ENCODE peak calls at places on chromosomes 16 and 17, in nine cellular contexts. A is IMR-90, D is right cardiac atrium, K is pancreas, M is heart right ventricle, S is upper lobe of left lung, J is prostate gland, V is DND-41, U is Caco-2. Q is an unnamed sample. For H3K4me1, the result is how much of the 10 kb centered on the place peaks cover.

GRCh38 chr17:7930841-7931631 is 710 bp downstream of the TRAPPC1 start:
- DNase-seq in V (no peak), U (no peak), D (no peak), S (no peak), J (no peak), K (no peak), A (no peak), M (no peak), Q (no peak)

GRCh38 chr17:9230346-9230745 is 209.0 kb downstream of the NTN1 start:
- DNase-seq in K (no peak), J (no peak), A (peak), M (no peak), S (peak), U (no peak), V (no peak), D (no peak), Q (no peak)

GRCh38 chr17:68382582-68383085 is 74.7 kb downstream of the WIPI1 start:
- DNase-seq in K (no peak), V (no peak), U (no peak), J (no peak), M (no peak), D (no peak), A (no peak), S (no peak), Q (no peak)

GRCh38 chr17:8995711-8996110 is 25.6 kb upstream of the NTN1 start:
- DNase-seq in D (no peak), A (no peak), U (peak), V (no peak), K (no peak), M (no peak), J (no peak), S (no peak), Q (no peak)

GRCh38 chr17:46262271-46262670 is 32.7 kb upstream of the LRRC37A start:
- DNase-seq in J (no peak), S (no peak), D (no peak), V (no peak), U (no peak), M (no peak), A (no peak), K (no peak), Q (no peak)

GRCh38 chr16:49737541-49737940 is 118.4 kb downstream of the ZNF423 start:
- DNase-seq in D (no peak), S (no peak), J (no peak), K (no peak), M (no peak), V (no peak), U (no peak), A (no peak), Q (no peak)

GRCh38 chr16:80114699-80115098 is 426.1 kb upstream of the DYNLRB2 start:
- DNase-seq in A (no peak), D (no peak), V (no peak), M (no peak), U (no peak), K (no peak), S (no peak), J (no peak), Q (no peak)

GRCh38 chr17:60086822-60087591 is 8.3 kb upstream of the HEATR6 start:
- DNase-seq in D (no peak), K (no peak), U (no peak), M (no peak), J (no peak), S (no peak), V (no peak), A (peak), Q (no peak)

GRCh38 chr17:68343976-68344375 is 52.7 kb downstream of the ARSG start:
- DNase-seq in K (no peak), J (no peak), D (no peak), U (no peak), S (no peak), A (no peak), M (no peak), V (peak), Q (no peak)

GRCh38 chr16:4513086-4513860 is 25.3 kb downstream of the CDIP1 start:
- DNase-seq in K (no peak), J (no peak), V (no peak), D (peak), M (no peak), U (no peak), S (peak), A (no peak), Q (no peak)

GRCh38 chr16:4513881-4514280 is 24.7 kb downstream of the CDIP1 start:
- DNase-seq in V (no peak), J (no peak), A (no peak), D (no peak), S (no peak), U (no peak), K (no peak), M (no peak), Q (no peak)

GRCh38 chr16:4515611-4516233 is 22.9 kb downstream of the CDIP1 start:
- DNase-seq in V (no peak), K (no peak), A (no peak), D (no peak), J (no peak), M (no peak), S (no peak), U (no peak), Q (no peak)

GRCh38 chr16:4512473-4512872 is 26.1 kb downstream of the CDIP1 start:
- DNase-seq in K (no peak), J (no peak), V (no peak), M (no peak), A (peak), U (no peak), S (peak), D (no peak), Q (no peak)

GRCh38 chr16:4514606-4515005 is 24.0 kb downstream of the CDIP1 start:
- DNase-seq in V (no peak), J (no peak), K (no peak), M (no peak), D (peak), A (no peak), U (no peak), S (peak), Q (no peak)
- H3K4me1 ChIP-seq in V (under half), J (under half), K (under half), M (under half), D (under half), A (under half), U (under half), S (under half), Q (under half)

GRCh38 chr16:88764080-88764479 is 20.9 kb downstream of the PIEZO1 start:
- DNase-seq in U (no peak), V (no peak), D (no peak), J (no peak), S (peak), M (no peak), A (no peak), K (no peak), Q (no peak)

GRCh38 chr16:88762941-88763340 is 22.1 kb downstream of the PIEZO1 start:
- DNase-seq in D (no peak), K (no peak), S (peak), A (no peak), M (no peak), U (no peak), V (no peak), J (no peak), Q (no peak)

GRCh38 chr16:88762258-88762870 is 22.7 kb downstream of the PIEZO1 start:
- DNase-seq in U (no peak), M (no peak), J (no peak), S (peak), K (no peak), V (no peak), A (no peak), D (no peak), Q (no peak)

GRCh38 chr16:88764913-88765349 is 20.1 kb downstream of the PIEZO1 start:
- DNase-seq in K (peak), D (no peak), S (peak), J (peak), M (no peak), A (peak), V (no peak), U (peak), Q (no peak)

GRCh38 chr16:88763502-88764053 is 21.4 kb downstream of the PIEZO1 start:
- DNase-seq in J (no peak), V (no peak), U (peak), D (no peak), M (no peak), K (peak), A (no peak), S (peak), Q (no peak)
- H3K4me1 ChIP-seq in J (half or more), V (under half), U (half or more), D (under half), M (under half), K (under half), A (under half), S (half or more), Q (under half)

GRCh38 chr17:39704821-39705551 is 5.1 kb downstream of the ERBB2 start:
- DNase-seq in D (no peak), M (no peak), U (no peak), K (peak), J (peak), S (no peak), V (no peak), A (peak), Q (no peak)
- H3K4me1 ChIP-seq in D (under half), M (under half), U (under half), K (under half), J (under half), S (half or more), V (under half), A (under half), Q (under half)

GRCh38 chr17:30823425-30823824 is 1.1 kb downstream of the CRLF3 start:
- DNase-seq in M (no peak), J (no peak), V (no peak), D (no peak), K (no peak), U (no peak), S (no peak), A (no peak), Q (no peak)
- H3K4me1 ChIP-seq in M (under half), J (under half), V (half or more), D (under half), K (under half), U (under half), S (half or more), A (under half), Q (under half)

GRCh38 chr17:83100853-83101391 is 21.5 kb downstream of the METRNL start:
- DNase-seq in U (no peak), D (no peak), A (no peak), M (no peak), J (no peak), K (no peak), V (peak), S (peak), Q (no peak)
- H3K4me1 ChIP-seq in U (under half), D (under half), A (under half), M (under half), J (under half), K (under half), V (under half), S (under half), Q (under half)

GRCh38 chr16:70381604-70382342 is 35.1 kb downstream of the DDX19A start:
- DNase-seq in J (no peak), U (no peak), S (no peak), M (no peak), K (no peak), D (no peak), A (no peak), V (no peak), Q (no peak)
- H3K4me1 ChIP-seq in J (under half), U (under half), S (under half), M (under half), K (under half), D (under half), A (under half), V (under half), Q (under half)

Q was measured in uterus.